ENCODE peak calls at places on chromosomes 7 and 10, in six cellular contexts. G is breast epithelium, W is fibroblast of the aortic adventitia, D is prostate gland, A is right atrium auricular region, M is lower lobe of right lung. L is an unnamed sample.

GRCh38 chr10:125683821-125684220 is 858 bp upstream of the TEX36 start:
- DNase-seq in G (no peak), W (no peak), D (peak; percentile 33), A (no peak), M (no peak), L (no peak)

GRCh38 chr7:151140826-151141225 is 26.7 kb downstream of the GBX1 start:
- DNase-seq in G (peak; percentile 12), W (no peak), D (no peak), A (no peak), M (no peak), L (no peak)

GRCh38 chr10:101133489-101134298 is 2.6 kb downstream of the TLX1 start:
- DNase-seq in G (no peak), W (no peak), D (no peak), A (no peak), M (no peak), L (no peak)

GRCh38 chr10:112588225-112588990 is 141.4 kb downstream of the VTI1A start:
- DNase-seq in G (no peak), W (no peak), D (no peak), A (no peak), M (no peak), L (no peak)

GRCh38 chr10:108785011-108785410 is 1138.3 kb downstream of the XPNPEP1 start:
- DNase-seq in G (no peak), W (no peak), D (no peak), A (no peak), M (no peak), L (no peak)

GRCh38 chr10:4174197-4174596 is 389.2 kb upstream of the KLF6 start:
- DNase-seq in G (no peak), W (no peak), D (no peak), A (no peak), M (no peak), L (peak; percentile 18)

GRCh38 chr7:100694196-100694745 is at the start of gene GIGYF1:
- DNase-seq in G (peak; percentile 67), W (peak; percentile 56), D (peak; percentile 69), A (no peak), M (peak; percentile 88), L (peak; percentile 54)

GRCh38 chr7:157027568-157028527 is 17.4 kb upstream of the MNX1 start:
- DNase-seq in G (no peak), W (no peak), D (no peak), A (no peak), M (no peak), L (no peak)

GRCh38 chr10:87974769-87975168 is 111.3 kb downstream of the PTEN start:
- DNase-seq in G (no peak), W (no peak), D (no peak), A (no peak), M (no peak), L (no peak)

GRCh38 chr10:87978166-87978565 is 114.7 kb downstream of the PTEN start:
- DNase-seq in G (no peak), W (no peak), D (no peak), A (no peak), M (no peak), L (no peak)

GRCh38 chr10:87973635-87974034 is 110.2 kb downstream of the PTEN start:
- DNase-seq in G (no peak), W (peak; percentile 45), D (no peak), A (no peak), M (no peak), L (peak; percentile 61)

GRCh38 chr10:87976101-87976743 is 112.8 kb downstream of the PTEN start:
- DNase-seq in G (no peak), W (peak; percentile 52), D (no peak), A (no peak), M (no peak), L (peak; percentile 41)

DNA sequence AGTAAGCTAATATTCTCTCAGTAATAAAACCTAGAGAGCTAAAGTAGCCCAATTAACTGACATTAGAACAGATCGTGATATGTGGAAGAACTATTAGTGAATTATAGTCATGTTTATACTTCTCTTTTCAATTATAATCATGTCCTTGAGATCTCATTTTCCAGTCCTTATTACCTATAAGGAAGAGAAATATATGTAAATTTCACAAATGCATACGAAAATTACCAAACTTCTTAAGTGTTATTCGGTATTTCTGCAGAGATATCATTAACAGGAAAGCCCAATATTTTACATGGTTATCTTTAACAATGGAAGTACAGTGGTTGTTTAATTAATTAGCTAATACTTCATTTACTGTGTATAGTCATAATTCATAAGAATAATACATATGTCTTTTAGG is 110.7 kb downstream of the PTEN start:
- DNase-seq in G (no peak), W (no peak), D (no peak), A (no peak), M (no peak), L (no peak)
- H3K4me3 ChIP-seq in G (no peak overlapping the region), W (no peak overlapping the region), D (no peak overlapping the region), A (no peak overlapping the region), M (no peak overlapping the region), L (no peak overlapping the region)

GRCh38 chr7:140201393-140201792 is 24.6 kb upstream of the KDM7A start:
- DNase-seq in G (no peak), W (no peak), D (no peak), A (no peak), M (no peak), L (no peak)
- TF ChIP-seq CTCF in G (no peak), W (no peak), D (no peak), A (no peak), M (no peak), L (no peak)

GRCh38 chr7:79454325-79454960 is 976 bp upstream of the MAGI2 start:
- DNase-seq in G (peak; percentile 20), W (peak; percentile 63), D (peak; percentile 26), A (no peak), M (peak; percentile 50), L (peak; percentile 65)
- H3K4me3 ChIP-seq in G (peak overlapping the region; percentile 72), W (peak overlapping the region; percentile 91), D (peak overlapping the region; percentile 58), A (peak overlapping the region; percentile 74), M (peak overlapping the region; percentile 72), L (peak overlapping the region; percentile 88)

GRCh38 chr10:34420273-34420672 is 394.8 kb downstream of the PARD3 start:
- DNase-seq in G (no peak), W (no peak), D (no peak), A (no peak), M (no peak), L (no peak)
- TF ChIP-seq CTCF in G (no peak), W (no peak), D (no peak), A (no peak), M (no peak), L (no peak)